ENCODE peak calls at places on chromosomes 3 and 15, in eight cellular contexts. One of them, this sample, is unnamed.

GRCh38 chr3:190222360-190222759 is 99.9 kb downstream of the CLDN1 start:
- DNase-seq in left ventricle myocardium inferior: no peak
- DNase-seq in GM06990: no peak
- DNase-seq in fibroblast of pulmonary artery: no peak
- DNase-seq in OCI-LY7: no peak
- DNase-seq in fibroblast of lung: no peak
- DNase-seq in brain microvascular endothelial cell: no peak
- DNase-seq in cardiac muscle cell: no peak
- DNase-seq in this sample: no peak

GRCh38 chr3:46477145-46477544 is 12.4 kb upstream of the LTF start:
- DNase-seq in left ventricle myocardium inferior: no peak
- DNase-seq in GM06990: no peak
- DNase-seq in fibroblast of pulmonary artery: no peak
- DNase-seq in OCI-LY7: no peak
- DNase-seq in fibroblast of lung: no peak
- DNase-seq in brain microvascular endothelial cell: no peak
- DNase-seq in cardiac muscle cell: no peak
- DNase-seq in this sample: peak; percentile 22

GRCh38 chr3:11774296-11774877 is 72.3 kb downstream of the TAMM41 start:
- DNase-seq in left ventricle myocardium inferior: no peak
- DNase-seq in GM06990: no peak
- DNase-seq in fibroblast of pulmonary artery: peak; percentile 57
- DNase-seq in OCI-LY7: peak; percentile 7
- DNase-seq in fibroblast of lung: peak; percentile 29
- DNase-seq in brain microvascular endothelial cell: peak; percentile 55
- DNase-seq in cardiac muscle cell: peak; percentile 48
- DNase-seq in this sample: no peak

GRCh38 chr15:65828566-65828965 is 36.5 kb upstream of the DENND4A start:
- DNase-seq in left ventricle myocardium inferior: no peak
- DNase-seq in GM06990: no peak
- DNase-seq in fibroblast of pulmonary artery: no peak
- DNase-seq in OCI-LY7: no peak
- DNase-seq in fibroblast of lung: no peak
- DNase-seq in brain microvascular endothelial cell: no peak
- DNase-seq in cardiac muscle cell: no peak
- DNase-seq in this sample: no peak

GRCh38 chr3:115279939-115280338 is 132.9 kb upstream of the ZBTB20 start:
- DNase-seq in left ventricle myocardium inferior: no peak
- DNase-seq in GM06990: no peak
- DNase-seq in fibroblast of pulmonary artery: peak; percentile 59
- DNase-seq in OCI-LY7: no peak
- DNase-seq in fibroblast of lung: peak; percentile 71
- DNase-seq in brain microvascular endothelial cell: no peak
- DNase-seq in cardiac muscle cell: no peak
- DNase-seq in this sample: no peak

GRCh38 chr15:89946681-89947313 is 34.0 kb upstream of the ARPIN start:
- DNase-seq in left ventricle myocardium inferior: no peak
- DNase-seq in GM06990: no peak
- DNase-seq in fibroblast of pulmonary artery: no peak
- DNase-seq in OCI-LY7: no peak
- DNase-seq in fibroblast of lung: no peak
- DNase-seq in brain microvascular endothelial cell: no peak
- DNase-seq in cardiac muscle cell: no peak
- DNase-seq in this sample: no peak

GRCh38 chr3:112111785-112112402 is 21.2 kb downstream of the GCSAM start:
- DNase-seq in left ventricle myocardium inferior: no peak
- DNase-seq in GM06990: peak; percentile 61
- DNase-seq in fibroblast of pulmonary artery: peak; percentile 84
- DNase-seq in OCI-LY7: peak; percentile 96
- DNase-seq in fibroblast of lung: peak; percentile 58
- DNase-seq in brain microvascular endothelial cell: peak; percentile 65
- DNase-seq in cardiac muscle cell: peak; percentile 80
- DNase-seq in this sample: no peak

GRCh38 chr15:67520276-67520975 is 505 bp upstream of the C15orf61 start:
- DNase-seq in left ventricle myocardium inferior: no peak
- DNase-seq in GM06990: no peak
- DNase-seq in fibroblast of pulmonary artery: no peak
- DNase-seq in OCI-LY7: no peak
- DNase-seq in fibroblast of lung: no peak
- DNase-seq in brain microvascular endothelial cell: no peak
- DNase-seq in cardiac muscle cell: no peak
- DNase-seq in this sample: no peak

GRCh38 chr3:126311338-126311978 is 45.8 kb downstream of the KLF15 start:
- DNase-seq in left ventricle myocardium inferior: no peak
- DNase-seq in GM06990: no peak
- DNase-seq in fibroblast of pulmonary artery: no peak
- DNase-seq in OCI-LY7: no peak
- DNase-seq in fibroblast of lung: no peak
- DNase-seq in brain microvascular endothelial cell: no peak
- DNase-seq in cardiac muscle cell: no peak
- DNase-seq in this sample: no peak

GRCh38 chr3:134445631-134446030 is 40.2 kb downstream of the ANAPC13 start:
- DNase-seq in left ventricle myocardium inferior: no peak
- DNase-seq in GM06990: no peak
- DNase-seq in fibroblast of pulmonary artery: peak; percentile 94
- DNase-seq in OCI-LY7: no peak
- DNase-seq in fibroblast of lung: peak; percentile 53
- DNase-seq in brain microvascular endothelial cell: peak; percentile 76
- DNase-seq in cardiac muscle cell: no peak
- DNase-seq in this sample: no peak

GRCh38 chr3:101179637-101180036 is 140.7 kb downstream of the IMPG2 start:
- DNase-seq in left ventricle myocardium inferior: no peak
- DNase-seq in GM06990: no peak
- DNase-seq in fibroblast of pulmonary artery: peak; percentile 63
- DNase-seq in OCI-LY7: no peak
- DNase-seq in fibroblast of lung: peak; percentile 18
- DNase-seq in brain microvascular endothelial cell: peak; percentile 48
- DNase-seq in cardiac muscle cell: no peak
- DNase-seq in this sample: no peak

GRCh38 chr3:197540961-197541377 is 14.8 kb downstream of the BDH1 start:
- DNase-seq in left ventricle myocardium inferior: no peak
- DNase-seq in GM06990: no peak
- DNase-seq in fibroblast of pulmonary artery: no peak
- DNase-seq in OCI-LY7: no peak
- DNase-seq in fibroblast of lung: no peak
- DNase-seq in brain microvascular endothelial cell: no peak
- DNase-seq in cardiac muscle cell: no peak
- DNase-seq in this sample: no peak

GRCh38 chr3:88713233-88713691 is 394.2 kb upstream of the EPHA3 start:
- DNase-seq in left ventricle myocardium inferior: no peak
- DNase-seq in GM06990: no peak
- DNase-seq in fibroblast of pulmonary artery: peak; percentile 18
- DNase-seq in OCI-LY7: no peak
- DNase-seq in fibroblast of lung: peak; percentile 91
- DNase-seq in brain microvascular endothelial cell: peak; percentile 83
- DNase-seq in cardiac muscle cell: no peak
- DNase-seq in this sample: no peak

GRCh38 chr3:130850044-130850797 is 43.7 kb upstream of the ATP2C1 start:
- DNase-seq in left ventricle myocardium inferior: no peak
- DNase-seq in GM06990: peak; percentile 84
- DNase-seq in fibroblast of pulmonary artery: peak; percentile 96
- DNase-seq in OCI-LY7: no peak
- DNase-seq in fibroblast of lung: peak; percentile 97
- DNase-seq in brain microvascular endothelial cell: peak; percentile 45
- DNase-seq in cardiac muscle cell: no peak
- DNase-seq in this sample: no peak

GRCh38 chr3:33372218-33373081 is 67.8 kb downstream of the UBP1 start:
- DNase-seq in left ventricle myocardium inferior: no peak
- DNase-seq in GM06990: no peak
- DNase-seq in fibroblast of pulmonary artery: peak; percentile 70
- DNase-seq in OCI-LY7: peak; percentile 60
- DNase-seq in fibroblast of lung: peak; percentile 78
- DNase-seq in brain microvascular endothelial cell: peak; percentile 60
- DNase-seq in cardiac muscle cell: peak; percentile 59
- DNase-seq in this sample: no peak

GRCh38 chr3:39212665-39213064 is 20.3 kb upstream of the XIRP1 start:
- DNase-seq in left ventricle myocardium inferior: no peak
- DNase-seq in GM06990: no peak
- DNase-seq in fibroblast of pulmonary artery: no peak
- DNase-seq in OCI-LY7: no peak
- DNase-seq in fibroblast of lung: no peak
- DNase-seq in brain microvascular endothelial cell: no peak
- DNase-seq in cardiac muscle cell: no peak
- DNase-seq in this sample: no peak

GRCh38 chr3:178152010-178152409 is 384.2 kb upstream of the KCNMB2 start:
- DNase-seq in left ventricle myocardium inferior: no peak
- DNase-seq in GM06990: no peak
- DNase-seq in fibroblast of pulmonary artery: no peak
- DNase-seq in OCI-LY7: no peak
- DNase-seq in fibroblast of lung: no peak
- DNase-seq in brain microvascular endothelial cell: no peak
- DNase-seq in cardiac muscle cell: no peak
- DNase-seq in this sample: no peak

GRCh38 chr15:38750816-38751215 is 186.2 kb upstream of the RASGRP1 start:
- DNase-seq in left ventricle myocardium inferior: no peak
- DNase-seq in GM06990: no peak
- DNase-seq in fibroblast of pulmonary artery: no peak
- DNase-seq in OCI-LY7: no peak
- DNase-seq in fibroblast of lung: peak; percentile 33
- DNase-seq in brain microvascular endothelial cell: no peak
- DNase-seq in cardiac muscle cell: no peak
- DNase-seq in this sample: no peak

GRCh38 chr3:159128628-159129027 is 326.8 kb downstream of the MFSD1 start:
- DNase-seq in left ventricle myocardium inferior: no peak
- DNase-seq in GM06990: no peak
- DNase-seq in fibroblast of pulmonary artery: peak; percentile 72
- DNase-seq in OCI-LY7: no peak
- DNase-seq in fibroblast of lung: peak; percentile 63
- DNase-seq in brain microvascular endothelial cell: no peak
- DNase-seq in cardiac muscle cell: no peak
- DNase-seq in this sample: no peak

GRCh38 chr3:124923833-124924232 is 10.7 kb downstream of the MUC13 start:
- DNase-seq in left ventricle myocardium inferior: no peak
- DNase-seq in GM06990: no peak
- DNase-seq in fibroblast of pulmonary artery: peak; percentile 13
- DNase-seq in OCI-LY7: no peak
- DNase-seq in fibroblast of lung: no peak
- DNase-seq in brain microvascular endothelial cell: no peak
- DNase-seq in cardiac muscle cell: no peak
- DNase-seq in this sample: no peak
- TF ChIP-seq CTCF in left ventricle myocardium inferior: no peak
- TF ChIP-seq CTCF in GM06990: peak; percentile 15
- TF ChIP-seq CTCF in fibroblast of pulmonary artery: peak; percentile 25
- TF ChIP-seq CTCF in OCI-LY7: peak; percentile 53
- TF ChIP-seq CTCF in fibroblast of lung: no peak
- TF ChIP-seq CTCF in brain microvascular endothelial cell: peak; percentile 55
- TF ChIP-seq CTCF in cardiac muscle cell: peak; percentile 22
- TF ChIP-seq CTCF in this sample: no peak

DNA sequence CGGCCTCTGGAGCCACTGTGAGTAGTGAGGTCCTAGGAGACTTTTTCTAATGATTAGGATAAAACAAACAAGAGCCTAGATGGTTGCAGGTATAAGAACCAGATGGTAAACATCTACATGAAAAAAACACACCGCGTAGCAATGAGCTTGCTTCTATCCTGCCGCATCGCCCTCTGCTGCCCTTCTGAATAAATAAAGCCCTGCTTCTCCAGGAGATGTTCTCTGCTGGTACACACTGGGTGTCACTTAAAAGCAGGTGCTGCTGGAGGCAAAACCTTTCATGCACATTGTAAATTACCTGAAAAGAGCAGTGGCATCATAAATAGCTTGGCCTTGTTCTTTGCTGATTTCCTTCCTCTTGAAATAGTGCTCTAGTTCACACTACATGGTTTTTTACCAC is 164.4 kb upstream of the TOPAZ1 start:
- DNase-seq in left ventricle myocardium inferior: no peak
- DNase-seq in GM06990: no peak
- DNase-seq in fibroblast of pulmonary artery: peak; percentile 13
- DNase-seq in OCI-LY7: peak; percentile 29
- DNase-seq in fibroblast of lung: no peak
- DNase-seq in brain microvascular endothelial cell: no peak
- DNase-seq in cardiac muscle cell: no peak
- DNase-seq in this sample: no peak
- TF ChIP-seq CTCF in left ventricle myocardium inferior: peak; percentile 23
- TF ChIP-seq CTCF in GM06990: no peak
- TF ChIP-seq CTCF in fibroblast of pulmonary artery: peak; percentile 8
- TF ChIP-seq CTCF in OCI-LY7: peak; percentile 70
- TF ChIP-seq CTCF in fibroblast of lung: peak; percentile 22
- TF ChIP-seq CTCF in brain microvascular endothelial cell: peak; percentile 44
- TF ChIP-seq CTCF in cardiac muscle cell: peak; percentile 4
- TF ChIP-seq CTCF in this sample: peak; percentile 61

DNA sequence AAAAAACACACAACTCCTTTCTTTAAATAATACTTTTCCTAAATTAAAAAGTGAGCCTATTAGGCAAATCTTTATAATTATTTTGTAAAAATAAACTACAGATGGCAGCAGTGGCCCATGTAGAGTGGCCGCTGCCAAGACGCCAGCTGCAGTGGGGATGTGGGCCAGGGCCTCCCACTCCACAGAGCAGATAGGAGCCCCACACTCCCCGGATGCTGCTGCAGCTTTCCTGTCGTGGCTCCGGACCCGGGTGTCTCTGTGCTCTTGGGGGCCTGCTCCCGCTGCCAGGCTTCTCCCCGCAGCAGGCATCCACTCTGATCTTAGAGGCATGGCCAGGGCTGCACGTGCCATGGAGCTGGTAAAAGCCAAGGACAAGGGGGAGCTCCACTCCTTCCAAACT is 67.5 kb downstream of the PROS1 start:
- DNase-seq in left ventricle myocardium inferior: peak; percentile 57
- DNase-seq in GM06990: no peak
- DNase-seq in fibroblast of pulmonary artery: no peak
- DNase-seq in OCI-LY7: no peak
- DNase-seq in fibroblast of lung: no peak
- DNase-seq in brain microvascular endothelial cell: no peak
- DNase-seq in cardiac muscle cell: no peak
- DNase-seq in this sample: no peak
- TF ChIP-seq CTCF in left ventricle myocardium inferior: peak; percentile 24
- TF ChIP-seq CTCF in GM06990: no peak
- TF ChIP-seq CTCF in fibroblast of pulmonary artery: no peak
- TF ChIP-seq CTCF in OCI-LY7: no peak
- TF ChIP-seq CTCF in fibroblast of lung: no peak
- TF ChIP-seq CTCF in brain microvascular endothelial cell: no peak
- TF ChIP-seq CTCF in cardiac muscle cell: peak; percentile 5
- TF ChIP-seq CTCF in this sample: peak; percentile 32

DNA sequence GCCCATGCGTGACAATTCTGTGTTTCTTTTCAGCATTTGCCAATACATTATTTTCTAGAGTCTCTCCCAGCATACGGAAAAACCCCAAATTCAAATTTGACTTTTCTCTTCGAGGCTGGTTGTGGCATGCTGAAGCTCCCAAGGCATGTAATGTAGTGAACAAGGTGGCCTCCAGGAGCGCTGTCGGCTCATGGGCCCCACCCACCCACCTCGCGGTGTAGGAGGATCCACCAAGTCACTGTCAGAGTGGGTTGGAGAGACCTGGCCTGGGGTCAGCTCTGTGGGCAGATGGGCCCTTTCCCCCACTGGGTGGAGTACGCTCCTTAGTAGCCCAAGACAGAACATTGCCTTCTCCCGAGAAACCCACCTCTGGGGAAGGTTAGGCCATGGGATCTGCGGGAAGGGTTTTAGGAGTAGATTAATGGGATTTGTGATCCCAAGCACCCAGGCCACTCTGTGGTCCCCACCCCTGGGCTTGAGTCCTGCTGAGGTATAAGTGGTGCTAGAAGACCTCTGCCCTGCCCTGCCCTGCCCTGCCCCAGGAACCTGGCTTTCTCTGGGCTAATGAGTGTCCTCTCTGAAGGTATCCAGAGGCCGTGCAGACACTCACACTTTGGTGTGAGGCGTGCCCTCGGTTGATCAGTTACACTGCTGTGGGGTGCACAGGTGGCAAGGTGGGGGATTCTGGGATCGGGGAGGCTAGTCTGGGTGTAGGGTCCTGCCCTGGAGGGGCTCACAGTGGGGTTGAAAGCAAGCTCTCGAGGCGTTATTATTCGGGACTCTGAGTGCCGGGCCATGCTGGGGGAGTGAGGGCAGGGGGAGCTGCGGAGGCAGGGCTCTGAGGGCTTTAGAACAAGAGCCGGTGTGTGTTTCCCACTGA is 97.9 kb downstream of the APBA2 start:
- DNase-seq in left ventricle myocardium inferior: no peak
- DNase-seq in GM06990: no peak
- DNase-seq in fibroblast of pulmonary artery: no peak
- DNase-seq in OCI-LY7: peak; percentile 3
- DNase-seq in fibroblast of lung: no peak
- DNase-seq in brain microvascular endothelial cell: no peak
- DNase-seq in cardiac muscle cell: no peak
- DNase-seq in this sample: no peak
- TF ChIP-seq CTCF in left ventricle myocardium inferior: no peak
- TF ChIP-seq CTCF in GM06990: no peak
- TF ChIP-seq CTCF in fibroblast of pulmonary artery: no peak
- TF ChIP-seq CTCF in OCI-LY7: peak; percentile 62
- TF ChIP-seq CTCF in fibroblast of lung: peak; percentile 2
- TF ChIP-seq CTCF in brain microvascular endothelial cell: peak; percentile 11
- TF ChIP-seq CTCF in cardiac muscle cell: no peak
- TF ChIP-seq CTCF in this sample: no peak